ENCODE peak calls at places on chromosome 10, in ten cellular contexts. One of them, this sample, is unnamed.
A peak's percentile ranks its signal among the peaks of the same experiment; 100 is the strongest.

GRCh38 chr10:84298077-84298476 is 30.3 kb upstream of the CCSER2 start:
- DNase-seq in WTC11: no peak
- DNase-seq in fibroblast of mammary gland: no peak
- DNase-seq in GM06990: no peak
- DNase-seq in brain microvascular endothelial cell: no peak
- DNase-seq in RWPE1: no peak
- DNase-seq in NB4: no peak
- DNase-seq in lower leg skin: no peak
- DNase-seq in psoas muscle: no peak
- DNase-seq in heart right ventricle: no peak
- DNase-seq in this sample: no peak

GRCh38 chr10:43137701-43137970 is 609 bp upstream of the CSGALNACT2 start:
- DNase-seq in NB4: peak; percentile 51
- DNase-seq in lower leg skin: no peak
- DNase-seq in heart right ventricle: peak; percentile 45
- DNase-seq in psoas muscle: peak; percentile 70
- DNase-seq in WTC11: no peak
- DNase-seq in RWPE1: no peak
- DNase-seq in fibroblast of mammary gland: peak; percentile 45
- DNase-seq in brain microvascular endothelial cell: peak; percentile 46
- DNase-seq in GM06990: no peak
- DNase-seq in this sample: no peak

GRCh38 chr10:125479059-125479458 is 203.9 kb downstream of the TEX36 start:
- DNase-seq in GM06990: no peak
- DNase-seq in fibroblast of mammary gland: peak; percentile 15
- DNase-seq in RWPE1: peak; percentile 88
- DNase-seq in heart right ventricle: no peak
- DNase-seq in brain microvascular endothelial cell: peak; percentile 9
- DNase-seq in NB4: no peak
- DNase-seq in psoas muscle: no peak
- DNase-seq in WTC11: no peak
- DNase-seq in lower leg skin: no peak
- DNase-seq in this sample: no peak

GRCh38 chr10:1489801-1490200 is 247.5 kb downstream of the ADARB2 start:
- DNase-seq in lower leg skin: no peak
- DNase-seq in GM06990: no peak
- DNase-seq in fibroblast of mammary gland: no peak
- DNase-seq in brain microvascular endothelial cell: no peak
- DNase-seq in WTC11: no peak
- DNase-seq in psoas muscle: no peak
- DNase-seq in NB4: no peak
- DNase-seq in RWPE1: no peak
- DNase-seq in heart right ventricle: no peak
- DNase-seq in this sample: no peak

GRCh38 chr10:124743188-124744046 is 761 bp downstream of the FAM53B start:
- DNase-seq in WTC11: peak; percentile 49
- DNase-seq in brain microvascular endothelial cell: peak; percentile 16
- DNase-seq in psoas muscle: peak; percentile 74
- DNase-seq in fibroblast of mammary gland: no peak
- DNase-seq in GM06990: peak; percentile 61
- DNase-seq in NB4: peak; percentile 88
- DNase-seq in RWPE1: peak; percentile 51
- DNase-seq in heart right ventricle: no peak
- DNase-seq in lower leg skin: peak; percentile 90
- DNase-seq in this sample: no peak

GRCh38 chr10:44574596-44575480 is 189.9 kb upstream of the CXCL12 start:
- DNase-seq in NB4: no peak
- DNase-seq in fibroblast of mammary gland: no peak
- DNase-seq in heart right ventricle: no peak
- DNase-seq in brain microvascular endothelial cell: no peak
- DNase-seq in RWPE1: no peak
- DNase-seq in lower leg skin: no peak
- DNase-seq in GM06990: no peak
- DNase-seq in WTC11: no peak
- DNase-seq in psoas muscle: no peak
- DNase-seq in this sample: no peak

GRCh38 chr10:122878799-122879338 is 512 bp downstream of the FAM24B start:
- DNase-seq in GM06990: peak; percentile 50
- DNase-seq in brain microvascular endothelial cell: no peak
- DNase-seq in fibroblast of mammary gland: peak; percentile 50
- DNase-seq in NB4: peak; percentile 35
- DNase-seq in heart right ventricle: no peak
- DNase-seq in WTC11: no peak
- DNase-seq in RWPE1: peak; percentile 42
- DNase-seq in psoas muscle: no peak
- DNase-seq in lower leg skin: no peak
- DNase-seq in this sample: peak; percentile 14

GRCh38 chr10:49287689-49288340 is 11.2 kb upstream of the C10orf71 start:
- DNase-seq in WTC11: no peak
- DNase-seq in NB4: no peak
- DNase-seq in RWPE1: no peak
- DNase-seq in GM06990: no peak
- DNase-seq in brain microvascular endothelial cell: no peak
- DNase-seq in fibroblast of mammary gland: no peak
- DNase-seq in lower leg skin: peak; percentile 82
- DNase-seq in heart right ventricle: no peak
- DNase-seq in psoas muscle: peak; percentile 23
- DNase-seq in this sample: no peak

GRCh38 chr10:35726850-35727249 is 84.8 kb upstream of the FZD8 start:
- DNase-seq in lower leg skin: no peak
- DNase-seq in NB4: no peak
- DNase-seq in RWPE1: no peak
- DNase-seq in brain microvascular endothelial cell: no peak
- DNase-seq in psoas muscle: no peak
- DNase-seq in WTC11: no peak
- DNase-seq in GM06990: no peak
- DNase-seq in heart right ventricle: no peak
- DNase-seq in fibroblast of mammary gland: no peak
- DNase-seq in this sample: no peak

GRCh38 chr10:61059636-61060035 is 115.7 kb upstream of the RHOBTB1 start:
- DNase-seq in WTC11: no peak
- DNase-seq in lower leg skin: no peak
- DNase-seq in fibroblast of mammary gland: no peak
- DNase-seq in heart right ventricle: no peak
- DNase-seq in brain microvascular endothelial cell: no peak
- DNase-seq in NB4: no peak
- DNase-seq in RWPE1: no peak
- DNase-seq in GM06990: no peak
- DNase-seq in psoas muscle: no peak
- DNase-seq in this sample: no peak

GRCh38 chr10:78862328-78862640 is 206.5 kb upstream of the ZMIZ1 start:
- DNase-seq in heart right ventricle: no peak
- DNase-seq in lower leg skin: no peak
- DNase-seq in WTC11: no peak
- DNase-seq in psoas muscle: no peak
- DNase-seq in NB4: no peak
- DNase-seq in GM06990: no peak
- DNase-seq in brain microvascular endothelial cell: no peak
- DNase-seq in RWPE1: peak; percentile 19
- DNase-seq in fibroblast of mammary gland: no peak
- DNase-seq in this sample: no peak

GRCh38 chr10:84534168-84534567 is 205.8 kb downstream of the CCSER2 start:
- DNase-seq in lower leg skin: no peak
- DNase-seq in GM06990: no peak
- DNase-seq in NB4: no peak
- DNase-seq in psoas muscle: no peak
- DNase-seq in heart right ventricle: no peak
- DNase-seq in brain microvascular endothelial cell: no peak
- DNase-seq in WTC11: peak; percentile 24
- DNase-seq in fibroblast of mammary gland: no peak
- DNase-seq in RWPE1: no peak
- DNase-seq in this sample: no peak

GRCh38 chr10:92005978-92006377 is 82.4 kb downstream of the BTAF1 start:
- DNase-seq in RWPE1: no peak
- DNase-seq in heart right ventricle: no peak
- DNase-seq in brain microvascular endothelial cell: no peak
- DNase-seq in lower leg skin: no peak
- DNase-seq in fibroblast of mammary gland: no peak
- DNase-seq in psoas muscle: no peak
- DNase-seq in WTC11: no peak
- DNase-seq in NB4: no peak
- DNase-seq in GM06990: no peak
- DNase-seq in this sample: no peak

GRCh38 chr10:92014620-92015019 is 91.0 kb downstream of the BTAF1 start:
- DNase-seq in heart right ventricle: no peak
- DNase-seq in NB4: no peak
- DNase-seq in WTC11: no peak
- DNase-seq in GM06990: no peak
- DNase-seq in psoas muscle: no peak
- DNase-seq in RWPE1: no peak
- DNase-seq in lower leg skin: no peak
- DNase-seq in fibroblast of mammary gland: no peak
- DNase-seq in brain microvascular endothelial cell: no peak
- DNase-seq in this sample: no peak

GRCh38 chr10:92010026-92010713 is 86.6 kb downstream of the BTAF1 start:
- DNase-seq in brain microvascular endothelial cell: no peak
- DNase-seq in heart right ventricle: no peak
- DNase-seq in fibroblast of mammary gland: no peak
- DNase-seq in psoas muscle: no peak
- DNase-seq in GM06990: no peak
- DNase-seq in WTC11: no peak
- DNase-seq in lower leg skin: no peak
- DNase-seq in NB4: no peak
- DNase-seq in RWPE1: no peak
- DNase-seq in this sample: no peak

GRCh38 chr10:92011560-92012214 is 88.1 kb downstream of the BTAF1 start:
- DNase-seq in heart right ventricle: no peak
- DNase-seq in GM06990: no peak
- DNase-seq in psoas muscle: no peak
- DNase-seq in brain microvascular endothelial cell: peak; percentile 41
- DNase-seq in NB4: peak; percentile 28
- DNase-seq in lower leg skin: no peak
- DNase-seq in WTC11: no peak
- DNase-seq in RWPE1: peak; percentile 87
- DNase-seq in fibroblast of mammary gland: peak; percentile 73
- DNase-seq in this sample: no peak

DNA sequence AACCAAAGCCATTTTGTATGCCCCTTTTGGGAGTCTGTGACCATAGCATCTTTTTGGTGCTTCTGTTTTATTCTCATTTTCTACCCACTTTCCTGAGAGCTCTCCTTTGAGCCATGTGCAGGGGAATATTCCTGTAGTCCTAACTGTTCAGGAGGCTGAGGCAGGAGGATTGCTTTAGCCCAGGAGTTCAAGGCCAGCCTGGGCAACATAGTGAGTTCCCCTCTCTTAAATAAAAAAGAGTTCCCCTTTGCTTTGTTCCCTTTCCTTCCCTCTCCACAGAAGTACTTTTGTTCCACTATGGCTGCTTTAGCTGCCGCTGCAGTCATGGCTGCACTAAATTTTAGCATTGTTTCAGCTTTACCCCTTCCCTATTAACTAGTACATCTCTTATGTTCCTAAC is 85.9 kb downstream of the BTAF1 start:
- DNase-seq in GM06990: no peak
- DNase-seq in lower leg skin: no peak
- DNase-seq in NB4: no peak
- DNase-seq in psoas muscle: no peak
- DNase-seq in fibroblast of mammary gland: no peak
- DNase-seq in brain microvascular endothelial cell: no peak
- DNase-seq in RWPE1: no peak
- DNase-seq in WTC11: no peak
- DNase-seq in heart right ventricle: no peak
- DNase-seq in this sample: no peak
- TF ChIP-seq CTCF in GM06990: no peak
- TF ChIP-seq CTCF in lower leg skin: no peak
- TF ChIP-seq CTCF in NB4: no peak
- TF ChIP-seq CTCF in psoas muscle: no peak
- TF ChIP-seq CTCF in fibroblast of mammary gland: no peak
- TF ChIP-seq CTCF in brain microvascular endothelial cell: no peak
- TF ChIP-seq CTCF in RWPE1: no peak
- TF ChIP-seq CTCF in WTC11: no peak
- TF ChIP-seq CTCF in heart right ventricle: no peak
- TF ChIP-seq CTCF in this sample: no peak

DNA sequence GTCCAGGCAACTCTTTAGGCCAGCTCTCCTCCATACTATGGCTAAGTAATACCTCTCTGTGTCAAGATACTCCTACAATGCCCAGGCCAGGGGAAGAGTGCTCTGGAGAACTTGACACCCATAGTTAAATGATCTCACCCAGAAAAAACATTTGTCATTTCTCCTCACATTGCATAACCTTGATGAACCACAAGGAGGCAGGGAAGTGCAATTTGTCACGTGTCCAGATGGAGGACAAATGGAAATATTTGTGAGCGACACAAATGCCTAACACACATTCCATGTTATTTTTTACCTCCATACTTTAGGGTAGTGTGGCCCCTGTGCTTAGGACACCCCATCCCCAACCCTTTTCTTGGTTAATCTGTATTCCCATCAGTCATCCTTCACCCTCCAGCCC is 78.3 kb downstream of the HTR7 start:
- DNase-seq in lower leg skin: no peak
- DNase-seq in fibroblast of mammary gland: peak; percentile 49
- DNase-seq in NB4: peak; percentile 46
- DNase-seq in GM06990: no peak
- DNase-seq in heart right ventricle: no peak
- DNase-seq in psoas muscle: no peak
- DNase-seq in RWPE1: peak; percentile 20
- DNase-seq in brain microvascular endothelial cell: no peak
- DNase-seq in WTC11: no peak
- DNase-seq in this sample: no peak
- TF ChIP-seq CTCF in lower leg skin: no peak
- TF ChIP-seq CTCF in fibroblast of mammary gland: peak; percentile 55
- TF ChIP-seq CTCF in NB4: peak; percentile 29
- TF ChIP-seq CTCF in GM06990: peak; percentile 40
- TF ChIP-seq CTCF in heart right ventricle: no peak
- TF ChIP-seq CTCF in psoas muscle: no peak
- TF ChIP-seq CTCF in RWPE1: no peak
- TF ChIP-seq CTCF in brain microvascular endothelial cell: peak; percentile 52
- TF ChIP-seq CTCF in WTC11: no peak
- TF ChIP-seq CTCF in this sample: no peak

DNA sequence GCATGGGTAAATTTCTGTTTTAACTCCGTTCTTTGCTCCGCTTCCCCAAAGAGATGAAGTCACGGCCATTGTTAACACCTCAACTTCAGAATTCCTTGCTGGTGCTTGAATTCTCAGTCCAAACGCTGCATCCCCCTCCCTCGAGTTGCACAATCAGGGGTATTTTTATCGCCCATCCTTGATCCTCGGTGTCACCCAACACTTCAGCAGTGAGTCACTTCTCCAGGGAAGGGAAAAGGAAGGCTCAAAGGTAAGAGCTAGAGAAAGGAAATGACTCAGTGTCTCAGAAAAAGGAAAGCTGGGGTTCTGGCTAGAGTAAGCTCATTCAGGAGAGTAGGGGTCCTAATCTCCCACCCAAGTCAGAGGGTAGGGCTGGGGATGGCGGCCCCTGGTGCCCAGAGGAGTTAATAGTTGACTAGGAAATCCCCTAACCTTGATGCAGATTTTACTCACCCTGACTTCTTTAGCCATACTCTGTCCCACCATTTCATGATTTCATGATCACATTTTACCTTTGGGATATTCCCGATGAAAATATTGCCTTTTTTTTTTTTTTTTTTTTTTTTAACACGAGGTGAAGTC is 39.8 kb upstream of the TRIM8 start:
- DNase-seq in lower leg skin: no peak
- DNase-seq in WTC11: no peak
- DNase-seq in heart right ventricle: no peak
- DNase-seq in GM06990: no peak
- DNase-seq in NB4: peak; percentile 78
- DNase-seq in psoas muscle: no peak
- DNase-seq in brain microvascular endothelial cell: peak; percentile 70
- DNase-seq in RWPE1: peak; percentile 97
- DNase-seq in fibroblast of mammary gland: peak; percentile 79
- DNase-seq in this sample: no peak
- TF ChIP-seq CTCF in lower leg skin: no peak
- TF ChIP-seq CTCF in WTC11: no peak
- TF ChIP-seq CTCF in heart right ventricle: no peak
- TF ChIP-seq CTCF in GM06990: peak; percentile 25
- TF ChIP-seq CTCF in NB4: peak; percentile 31
- TF ChIP-seq CTCF in psoas muscle: no peak
- TF ChIP-seq CTCF in brain microvascular endothelial cell: peak; percentile 18
- TF ChIP-seq CTCF in RWPE1: no peak
- TF ChIP-seq CTCF in fibroblast of mammary gland: peak; percentile 2
- TF ChIP-seq CTCF in this sample: no peak

GRCh38 chr10:129696636-129697035 is 229.6 kb downstream of the MGMT start:
- DNase-seq in WTC11: no peak
- DNase-seq in psoas muscle: no peak
- DNase-seq in lower leg skin: no peak
- DNase-seq in fibroblast of mammary gland: no peak
- DNase-seq in heart right ventricle: no peak
- DNase-seq in NB4: no peak
- DNase-seq in GM06990: no peak
- DNase-seq in brain microvascular endothelial cell: no peak
- DNase-seq in RWPE1: no peak
- DNase-seq in this sample: no peak
- TF ChIP-seq CTCF in WTC11: no peak
- TF ChIP-seq CTCF in psoas muscle: no peak
- TF ChIP-seq CTCF in lower leg skin: no peak
- TF ChIP-seq CTCF in fibroblast of mammary gland: no peak
- TF ChIP-seq CTCF in heart right ventricle: no peak
- TF ChIP-seq CTCF in NB4: no peak
- TF ChIP-seq CTCF in GM06990: no peak
- TF ChIP-seq CTCF in brain microvascular endothelial cell: no peak
- TF ChIP-seq CTCF in RWPE1: no peak
- TF ChIP-seq CTCF in this sample: no peak